ENCODE peak calls at places on chromosomes 3 and 15, in seven cellular contexts. Y is GM12865, F is HepG2, Z is hepatocyte, W is Peyer's patch, D is left lung, G is Calu3. J is an unnamed sample.

GRCh38 chr3:20930034-20930433 is 744.0 kb upstream of the SGO1 start:
- DNase-seq in Y (peak), F (no peak), Z (peak), W (no peak), D (no peak), G (peak), J (no peak)

GRCh38 chr3:98914210-98915080 is 12.9 kb upstream of the DCBLD2 start:
- DNase-seq in Y (no peak), F (peak), Z (no peak), W (no peak), D (no peak), G (no peak), J (no peak)

GRCh38 chr15:53837263-53837662 is 77.8 kb upstream of the WDR72 start:
- DNase-seq in Y (peak), F (peak), Z (peak), W (no peak), D (peak), G (peak), J (no peak)

GRCh38 chr3:50545781-50546180 is 21.8 kb downstream of the C3orf18 start:
- DNase-seq in Y (no peak), F (no peak), Z (no peak), W (no peak), D (no peak), G (no peak), J (no peak)

GRCh38 chr3:24253336-24253735 is 241.3 kb downstream of the THRB start:
- DNase-seq in Y (no peak), F (peak), Z (no peak), W (no peak), D (no peak), G (no peak), J (no peak)

GRCh38 chr15:64013179-64014043 is 32.9 kb downstream of the DAPK2 start:
- DNase-seq in Y (no peak), F (no peak), Z (no peak), W (no peak), D (peak), G (no peak), J (no peak)

GRCh38 chr15:81312790-81313543 is 11.0 kb downstream of the STARD5 start:
- DNase-seq in Y (no peak), F (no peak), Z (peak), W (peak), D (peak), G (peak), J (peak)

GRCh38 chr15:68795298-68795848 is 25.3 kb downstream of the ANP32A start:
- DNase-seq in Y (peak), F (no peak), Z (peak), W (peak), D (peak), G (no peak), J (no peak)

GRCh38 chr3:4730734-4731133 is 237.6 kb downstream of the ITPR1 start:
- DNase-seq in Y (no peak), F (no peak), Z (no peak), W (no peak), D (no peak), G (no peak), J (no peak)

GRCh38 chr15:29903785-29904464 is 81.7 kb upstream of the TJP1 start:
- DNase-seq in Y (no peak), F (no peak), Z (no peak), W (no peak), D (no peak), G (no peak), J (no peak)

GRCh38 chr3:98906230-98906629 is 4.7 kb upstream of the DCBLD2 start:
- DNase-seq in Y (no peak), F (no peak), Z (no peak), W (no peak), D (no peak), G (no peak), J (no peak)

GRCh38 chr3:102229062-102229655 is 205.7 kb upstream of the ZPLD1 start:
- DNase-seq in Y (peak), F (peak), Z (peak), W (peak), D (peak), G (peak), J (peak)

GRCh38 chr3:43178891-43179366 is 73.0 kb upstream of the POMGNT2 start:
- DNase-seq in Y (no peak), F (peak), Z (peak), W (peak), D (no peak), G (peak), J (no peak)

GRCh38 chr3:14209596-14210280 is 31.1 kb downstream of the LSM3 start:
- DNase-seq in Y (no peak), F (no peak), Z (no peak), W (no peak), D (no peak), G (no peak), J (no peak)

GRCh38 chr3:126782554-126782953 is 78.5 kb downstream of the CHCHD6 start:
- DNase-seq in Y (no peak), F (no peak), Z (peak), W (no peak), D (no peak), G (peak), J (no peak)

GRCh38 chr3:35659808-35660207 is 20.5 kb downstream of the ARPP21 start:
- DNase-seq in Y (peak), F (peak), Z (peak), W (no peak), D (no peak), G (peak), J (no peak)

GRCh38 chr3:177069514-177070329 is 127.6 kb downstream of the TBL1XR1 start:
- DNase-seq in Y (no peak), F (no peak), Z (no peak), W (no peak), D (no peak), G (no peak), J (no peak)

GRCh38 chr15:95174880-95175279 is 943.5 kb downstream of the MCTP2 start:
- DNase-seq in Y (no peak), F (no peak), Z (no peak), W (no peak), D (no peak), G (no peak), J (no peak)

GRCh38 chr3:51371943-51372557 is 13.0 kb upstream of the MANF start:
- DNase-seq in Y (peak), F (peak), Z (peak), W (no peak), D (no peak), G (peak), J (no peak)

GRCh38 chr3:10570196-10570946 is 65.0 kb upstream of the ATP2B2 start:
- DNase-seq in Y (no peak), F (no peak), Z (no peak), W (no peak), D (no peak), G (no peak), J (peak)

GRCh38 chr15:58856090-58856489 is 77.4 kb downstream of the SLTM start:
- DNase-seq in Y (no peak), F (no peak), Z (no peak), W (no peak), D (no peak), G (no peak), J (no peak)

GRCh38 chr3:16803019-16803418 is 81.7 kb upstream of the PLCL2 start:
- DNase-seq in Y (no peak), F (no peak), Z (no peak), W (no peak), D (no peak), G (no peak), J (no peak)

GRCh38 chr15:91032919-91033803 is 10.8 kb upstream of the VPS33B start:
- DNase-seq in Y (peak), F (peak), Z (peak), W (peak), D (peak), G (peak), J (no peak)

GRCh38 chr3:127805026-127805753 is 17.1 kb downstream of the MGLL start:
- DNase-seq in Y (no peak), F (no peak), Z (no peak), W (no peak), D (no peak), G (no peak), J (no peak)

GRCh38 chr3:147816770-147817169 is 407.6 kb downstream of the ZIC1 start:
- DNase-seq in Y (no peak), F (no peak), Z (peak), W (peak), D (peak), G (peak), J (peak)

GRCh38 chr3:96931491-96931890 is 117.1 kb downstream of the EPHA6 start:
- DNase-seq in Y (no peak), F (no peak), Z (peak), W (no peak), D (no peak), G (no peak), J (no peak)

GRCh38 chr3:76547674-76548073 is 492.2 kb upstream of the ROBO2 start:
- DNase-seq in Y (no peak), F (no peak), Z (no peak), W (no peak), D (no peak), G (no peak), J (no peak)

GRCh38 chr3:45612918-45613602 is 18.5 kb downstream of the LIMD1 start:
- DNase-seq in Y (peak), F (no peak), Z (no peak), W (no peak), D (no peak), G (peak), J (no peak)

GRCh38 chr15:25864966-25865365 is 1.8 kb upstream of the ATP10A start:
- DNase-seq in Y (no peak), F (no peak), Z (no peak), W (no peak), D (no peak), G (no peak), J (no peak)

GRCh38 chr3:140442621-140443020 is 235.2 kb upstream of the TRIM42 start:
- DNase-seq in Y (no peak), F (no peak), Z (no peak), W (no peak), D (no peak), G (no peak), J (no peak)

GRCh38 chr3:57176045-57176444 is 10.9 kb upstream of the IL17RD start:
- DNase-seq in Y (no peak), F (no peak), Z (no peak), W (no peak), D (no peak), G (no peak), J (no peak)

GRCh38 chr3:57184516-57184915 is 15.3 kb downstream of the HESX1 start:
- DNase-seq in Y (no peak), F (no peak), Z (no peak), W (no peak), D (no peak), G (no peak), J (no peak)

DNA sequence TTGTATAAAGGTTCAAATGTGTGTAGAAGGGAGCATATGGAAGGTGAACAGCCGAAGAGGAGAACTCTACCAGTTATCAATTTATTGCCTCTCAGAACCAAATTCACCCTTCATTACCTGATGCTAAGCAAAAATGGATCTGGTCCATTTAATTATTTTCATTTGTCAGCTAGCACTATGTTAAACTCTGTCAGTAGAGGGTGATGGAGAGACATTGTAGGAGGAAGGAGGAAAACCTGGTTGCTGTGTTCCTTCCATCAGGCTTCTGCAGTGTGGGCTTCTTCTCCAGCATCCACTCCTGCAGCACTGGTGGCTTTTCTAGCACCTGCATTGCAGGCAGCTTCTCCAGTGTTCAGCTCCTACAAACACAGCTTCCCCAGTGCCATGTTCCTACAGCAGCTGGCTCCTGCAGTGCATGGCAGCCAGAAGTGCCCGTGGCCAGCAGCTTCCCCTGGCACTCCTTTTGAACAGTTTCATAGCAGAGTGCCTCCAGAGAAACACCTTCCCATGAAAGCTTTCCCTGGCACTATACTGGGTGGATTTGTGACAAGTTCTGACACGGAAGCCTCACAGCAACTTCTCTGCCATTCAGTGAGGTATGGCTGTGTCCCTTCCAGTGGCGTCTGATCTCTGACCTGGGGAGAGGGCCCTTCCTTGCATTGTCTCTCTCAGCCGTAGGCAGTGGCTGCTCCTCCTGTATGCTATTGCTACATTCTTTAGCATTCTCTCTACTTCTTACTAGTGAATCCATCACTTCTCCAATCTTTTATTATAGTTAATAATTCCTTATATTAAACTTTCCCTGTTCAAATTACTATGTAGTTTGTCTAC is 14.6 kb upstream of the IL17RD start:
- DNase-seq in Y (peak), F (peak), Z (peak), W (no peak), D (no peak), G (no peak), J (no peak)
- TF ChIP-seq CTCF in Y (peak), F (peak), Z (peak), W (no peak), D (no peak), G (no peak), J (no peak)

GRCh38 chr3:65666426-65667091 is 372.2 kb downstream of the MAGI1 start:
- DNase-seq in Y (no peak), F (no peak), Z (no peak), W (no peak), D (no peak), G (no peak), J (no peak)
- TF ChIP-seq CTCF in Y (no peak), F (no peak), Z (no peak), W (no peak), D (no peak), G (no peak), J (no peak)

GRCh38 chr3:53773586-53774368 is 72.4 kb downstream of the CHDH start:
- DNase-seq in Y (peak), F (no peak), Z (peak), W (no peak), D (peak), G (no peak), J (peak)
- TF ChIP-seq CTCF in Y (no peak), F (no peak), Z (no peak), W (no peak), D (no peak), G (no peak), J (no peak)

DNA sequence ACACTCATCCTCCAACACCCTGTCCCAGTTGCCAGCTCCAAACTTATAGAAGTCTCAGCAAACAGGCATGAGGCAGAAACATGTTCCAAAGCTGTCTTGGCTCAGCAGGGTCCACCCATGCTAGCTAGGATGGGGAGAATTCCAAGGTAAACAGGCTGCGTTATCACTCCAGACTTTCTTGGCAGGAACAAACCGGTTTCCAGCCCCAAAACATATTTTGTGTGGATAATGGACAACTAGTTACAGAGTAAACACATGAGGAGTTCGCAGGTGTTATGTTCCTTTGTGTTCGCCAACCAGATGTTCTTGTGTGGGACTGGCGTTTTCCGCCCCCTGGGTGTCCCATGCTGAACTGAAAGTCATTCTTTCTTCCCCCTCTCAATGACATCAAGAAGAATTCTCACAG is 396.9 kb upstream of the RGMA start:
- DNase-seq in Y (no peak), F (no peak), Z (no peak), W (no peak), D (no peak), G (no peak), J (no peak)
- TF ChIP-seq CTCF in Y (no peak), F (no peak), Z (no peak), W (no peak), D (no peak), G (no peak), J (no peak)

GRCh38 chr3:62493116-62493801 is 119.9 kb upstream of the FEZF2 start:
- DNase-seq in Y (no peak), F (no peak), Z (no peak), W (no peak), D (no peak), G (no peak), J (no peak)
- TF ChIP-seq CTCF in Y (peak), F (no peak), Z (no peak), W (no peak), D (no peak), G (no peak), J (no peak)

DNA sequence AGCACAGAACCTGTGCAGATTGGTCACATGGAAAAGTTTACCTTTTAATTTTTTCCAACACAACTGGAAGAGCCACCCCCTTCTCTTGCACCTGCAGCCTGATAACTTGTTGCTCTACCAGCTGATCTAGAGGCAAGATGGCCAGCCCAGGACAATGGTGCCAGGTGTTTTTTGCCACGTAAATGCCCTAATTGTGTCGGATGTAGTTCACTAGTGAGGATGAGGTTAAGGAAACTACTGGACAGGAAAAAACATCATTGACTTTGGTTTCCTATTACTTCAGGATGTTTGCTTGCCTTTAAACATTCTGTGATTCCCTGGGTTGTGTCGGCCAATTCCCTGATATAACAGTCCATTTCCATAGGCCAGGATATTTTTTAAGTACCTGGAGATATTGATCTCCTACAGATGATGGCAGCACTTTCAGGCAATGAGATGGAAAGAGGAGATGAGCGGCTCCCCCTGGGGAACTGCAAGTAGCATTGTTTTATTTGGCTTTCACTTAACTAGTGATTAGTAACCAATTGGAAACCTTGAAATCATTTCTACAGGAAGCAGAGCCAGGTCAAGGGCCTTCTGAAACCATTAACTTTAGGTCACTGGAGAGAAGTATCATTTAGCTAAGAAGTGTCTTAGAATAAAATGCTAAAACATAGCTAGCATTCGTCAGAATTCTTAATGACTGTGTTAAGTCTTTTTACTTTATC is 72.5 kb downstream of the OSBPL10 start:
- DNase-seq in Y (no peak), F (peak), Z (no peak), W (no peak), D (no peak), G (peak), J (no peak)
- TF ChIP-seq CTCF in Y (no peak), F (no peak), Z (peak), W (no peak), D (no peak), G (no peak), J (no peak)

GRCh38 chr3:188320757-188321156 is 166.8 kb downstream of the LPP start:
- DNase-seq in Y (no peak), F (no peak), Z (no peak), W (no peak), D (no peak), G (no peak), J (no peak)
- TF ChIP-seq CTCF in Y (no peak), F (no peak), Z (no peak), W (no peak), D (no peak), G (no peak), J (no peak)

J was measured in omental fat pad.